ENCODE peak calls at places on chromosomes 6 and 20, in four cellular contexts. I is BJ, R is spleen, K is cardiac muscle cell. Q is an unnamed sample.

GRCh38 chr20:11935754-11936551 is 18.3 kb downstream of the BTBD3 start:
- DNase-seq in K (no peak), R (no peak), I (no peak), Q (no peak)

GRCh38 chr6:53524455-53524815 is 20.5 kb downstream of the GCLC start:
- DNase-seq in R (no peak), K (peak; percentile 44), I (peak; percentile 12), Q (no peak)

GRCh38 chr6:79134699-79135474 is 56.8 kb upstream of the PHIP start:
- DNase-seq in I (no peak), R (no peak), K (no peak), Q (no peak)

GRCh38 chr6:118325220-118325860 is 222.8 kb upstream of the PLN start:
- DNase-seq in K (peak; percentile 2), I (no peak), R (no peak), Q (no peak)

GRCh38 chr6:170143401-170144150 is 147.3 kb downstream of the DLL1 start:
- DNase-seq in K (no peak), R (peak; percentile 61), I (no peak), Q (peak; percentile 56)

GRCh38 chr20:56778765-56779195 is 149.7 kb downstream of the TFAP2C start:
- DNase-seq in I (no peak), R (peak; percentile 37), K (peak; percentile 82), Q (no peak)

GRCh38 chr6:5084787-5085637 is at the start of gene PPP1R3G:
- DNase-seq in K (peak; percentile 75), I (no peak), R (peak; percentile 79), Q (no peak)

GRCh38 chr6:98894810-98895209 is 52.9 kb downstream of the FBXL4 start:
- DNase-seq in I (no peak), R (no peak), K (peak; percentile 4), Q (no peak)

GRCh38 chr20:59455392-59456341 is 148.7 kb upstream of the PHACTR3 start:
- DNase-seq in R (peak; percentile 47), K (peak; percentile 21), I (no peak), Q (peak; percentile 22)

GRCh38 chr6:88609973-88610372 is 353.4 kb downstream of the RNGTT start:
- DNase-seq in I (no peak), K (no peak), R (no peak), Q (no peak)

GRCh38 chr6:14066782-14067406 is 50.7 kb upstream of the CD83 start:
- DNase-seq in K (peak; percentile 85), R (no peak), I (peak; percentile 16), Q (peak; percentile 22)

GRCh38 chr6:118551063-118551672 is 3.1 kb downstream of the PLN start:
- DNase-seq in R (no peak), K (peak; percentile 81), I (no peak), Q (no peak)

GRCh38 chr20:33099842-33100538 is 20.5 kb downstream of the BPIFB4 start:
- DNase-seq in I (no peak), R (no peak), K (no peak), Q (no peak)

GRCh38 chr6:159595173-159595572 is 97.9 kb downstream of the SOD2 start:
- DNase-seq in I (no peak), R (no peak), K (peak; percentile 55), Q (no peak)

GRCh38 chr20:57582432-57583288 is 21.8 kb downstream of the PCK1 start:
- DNase-seq in I (no peak), K (peak; percentile 44), R (peak; percentile 45), Q (peak; percentile 33)

GRCh38 chr6:33508935-33509926 is 54.9 kb downstream of the ZBTB9 start:
- DNase-seq in R (no peak), I (no peak), K (no peak), Q (no peak)

GRCh38 chr6:113818528-113818927 is 38.6 kb upstream of the MARCKS start:
- DNase-seq in K (peak; percentile 23), R (no peak), I (no peak), Q (no peak)

GRCh38 chr20:9483131-9483530 is 31.3 kb upstream of the LAMP5 start:
- DNase-seq in R (no peak), K (no peak), I (no peak), Q (no peak)

GRCh38 chr6:149405823-149406765 is 6.0 kb downstream of the SUMO4 start:
- DNase-seq in R (no peak), I (no peak), K (peak; percentile 71), Q (no peak)

GRCh38 chr6:163404825-163405265 is 9.7 kb upstream of the QKI start:
- DNase-seq in R (peak; percentile 81), I (no peak), K (peak; percentile 84), Q (peak; percentile 45)

GRCh38 chr20:44335675-44336074 is 1.2 kb upstream of the R3HDML start:
- DNase-seq in I (no peak), K (no peak), R (no peak), Q (no peak)

GRCh38 chr6:38034269-38034914 is 214.9 kb downstream of the ZFAND3 start:
- DNase-seq in R (no peak), K (peak; percentile 73), I (no peak), Q (no peak)

GRCh38 chr6:128347123-128347522 is 173.3 kb downstream of the PTPRK start:
- DNase-seq in I (no peak), R (no peak), K (no peak), Q (no peak)

GRCh38 chr6:80467408-80467807 is 360.9 kb downstream of the BCKDHB start:
- DNase-seq in R (no peak), K (no peak), I (no peak), Q (no peak)

GRCh38 chr20:6583134-6583738 is 184.2 kb upstream of the BMP2 start:
- DNase-seq in R (peak; percentile 54), I (no peak), K (peak; percentile 83), Q (no peak)

GRCh38 chr6:116096979-116097816 is 3.5 kb upstream of the NT5DC1 start:
- DNase-seq in K (peak; percentile 44), R (no peak), I (no peak), Q (no peak)

GRCh38 chr6:11918021-11918738 is 93.9 kb upstream of the HIVEP1 start:
- DNase-seq in R (no peak), I (peak; percentile 87), K (peak; percentile 68), Q (no peak)

GRCh38 chr20:32437391-32438074 is 79.4 kb downstream of the ASXL1 start:
- DNase-seq in K (no peak), I (no peak), R (no peak), Q (peak; percentile 52)

GRCh38 chr6:13712485-13712990 is 903 bp upstream of the RANBP9 start:
- DNase-seq in I (no peak), R (no peak), K (peak; percentile 63), Q (no peak)

GRCh38 chr20:56515657-56516381 is 8.7 kb upstream of the FAM209A start:
- DNase-seq in K (peak; percentile 42), R (no peak), I (no peak), Q (no peak)

GRCh38 chr6:84762220-84762940 is 2.0 kb downstream of the TBX18 start:
- DNase-seq in R (no peak), K (peak; percentile 70), I (no peak), Q (no peak)
- TF ChIP-seq CTCF in R (no peak), K (peak; percentile 39), I (peak; percentile 47), Q (no peak)

DNA sequence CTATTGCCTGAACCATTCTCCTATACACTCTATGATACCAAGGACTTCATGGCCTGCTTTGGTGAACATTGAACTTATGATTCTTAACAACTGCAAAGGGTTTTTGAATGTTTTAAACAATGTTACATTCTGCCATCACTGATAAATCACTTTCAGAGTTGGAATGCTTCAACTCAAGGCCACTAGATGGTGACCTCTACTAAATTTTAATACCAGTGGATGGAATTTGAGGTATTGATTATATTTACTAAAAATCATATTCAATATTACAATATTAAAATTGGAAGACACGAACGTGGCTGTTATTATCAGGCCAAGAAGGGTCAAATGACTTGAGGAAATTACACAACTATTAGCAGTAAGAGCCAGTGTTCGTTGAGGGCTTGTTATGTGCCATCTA is 18.6 kb downstream of the MYCT1 start:
- DNase-seq in K (no peak), R (no peak), I (no peak), Q (no peak)
- TF ChIP-seq CTCF in K (no peak), R (no peak), I (peak; percentile 6), Q (no peak)

GRCh38 chr6:39495023-39495422 is 172.5 kb upstream of the KCNK16 start:
- DNase-seq in I (no peak), K (no peak), R (no peak), Q (no peak)

GRCh38 chr6:39493717-39494116 is 171.2 kb upstream of the KCNK16 start:
- DNase-seq in K (peak; percentile 75), R (no peak), I (no peak), Q (no peak)

GRCh38 chr6:39495640-39496039 is 173.1 kb upstream of the KCNK16 start:
- DNase-seq in R (no peak), I (no peak), K (no peak), Q (no peak)

GRCh38 chr6:39490120-39490519 is 167.6 kb upstream of the KCNK16 start:
- DNase-seq in R (no peak), K (peak; percentile 40), I (no peak), Q (no peak)

DNA sequence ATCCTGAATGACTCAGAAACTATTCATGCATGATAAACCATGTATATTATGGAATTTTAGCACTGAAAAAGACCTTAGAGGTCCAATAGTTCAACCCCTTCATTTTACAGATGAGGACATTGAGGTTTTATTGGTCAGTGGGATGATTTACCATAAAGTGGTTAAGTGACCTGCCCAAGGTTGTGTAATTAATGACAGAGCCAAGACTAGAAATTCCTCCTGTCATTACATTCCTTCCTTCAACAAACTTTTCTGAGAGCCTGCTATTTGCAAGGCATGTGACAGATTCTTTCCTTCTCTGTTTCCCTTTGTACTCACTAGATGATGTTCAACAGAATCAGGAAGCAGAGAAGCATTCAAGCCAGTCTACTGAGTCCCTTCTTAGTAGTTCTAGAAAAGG is 170.7 kb upstream of the KCNK16 start:
- DNase-seq in R (no peak), K (peak; percentile 56), I (no peak), Q (no peak)
- TF ChIP-seq CTCF in R (no peak), K (no peak), I (no peak), Q (no peak)

GRCh38 chr6:134065706-134066105 is 13.3 kb upstream of the SLC2A12 start:
- DNase-seq in K (peak; percentile 37), I (no peak), R (no peak), Q (no peak)
- TF ChIP-seq CTCF in K (peak; percentile 43), I (peak; percentile 47), R (peak; percentile 42), Q (no peak)

GRCh38 chr20:8454137-8454712 is 322.2 kb downstream of the PLCB1 start:
- DNase-seq in R (no peak), I (peak; percentile 70), K (peak; percentile 93), Q (no peak)
- TF ChIP-seq CTCF in R (no peak), I (peak; percentile 60), K (peak; percentile 70), Q (no peak)

GRCh38 chr20:41095110-41095969 is 42.0 kb upstream of the PLCG1 start:
- DNase-seq in R (peak; percentile 82), K (peak; percentile 77), I (no peak), Q (peak; percentile 90)

GRCh38 chr20:41098703-41099250 is 38.6 kb upstream of the PLCG1 start:
- DNase-seq in R (no peak), I (peak; percentile 62), K (peak; percentile 82), Q (no peak)

GRCh38 chr20:41091926-41092325 is 45.4 kb upstream of the PLCG1 start:
- DNase-seq in K (no peak), R (no peak), I (no peak), Q (no peak)

GRCh38 chr20:41089555-41089954 is 47.8 kb upstream of the PLCG1 start:
- DNase-seq in R (no peak), I (no peak), K (no peak), Q (no peak)

GRCh38 chr20:41094656-41095055 is 42.7 kb upstream of the PLCG1 start:
- DNase-seq in K (peak; percentile 40), R (no peak), I (no peak), Q (no peak)
- TF ChIP-seq CTCF in K (no peak), R (no peak), I (no peak), Q (no peak)

GRCh38 chr6:161418458-161418945 is 144.6 kb upstream of the AGPAT4 start:
- DNase-seq in R (no peak), I (peak; percentile 25), K (peak; percentile 94), Q (peak; percentile 68)
- TF ChIP-seq CTCF in R (peak; percentile 60), I (peak; percentile 66), K (peak; percentile 70), Q (no peak)

GRCh38 chr6:77926198-77926752 is 273.4 kb downstream of the MEI4 start:
- DNase-seq in I (no peak), K (no peak), R (no peak), Q (no peak)
- TF ChIP-seq CTCF in I (no peak), K (no peak), R (no peak), Q (no peak)